ENCODE peak calls at places on chromosomes 5 and 9, in nine cellular contexts. G, L, Y, E, M, Q, X, U and N are unnamed samples.

GRCh38 chr9:38181866-38182265 is 112.8 kb upstream of the SHB start:
- DNase-seq in L (no peak), E (no peak), Y (no peak), G (no peak), X (no peak), M (no peak), U (no peak), Q (no peak), N (no peak)

GRCh38 chr9:21994526-21994995 is at the start of gene CDKN2B-AS1:
- DNase-seq in M (peak), L (no peak), U (no peak), X (no peak), G (no peak), E (no peak), Q (peak), Y (peak), N (peak)

GRCh38 chr9:119004618-119004990 is 364.6 kb downstream of the BRINP1 start:
- DNase-seq in U (peak), E (no peak), X (no peak), Y (no peak), M (peak), G (peak), L (peak), Q (no peak), N (peak)

GRCh38 chr9:14245901-14246525 is 67.9 kb downstream of the NFIB start:
- DNase-seq in X (no peak), M (no peak), L (no peak), G (no peak), E (no peak), U (no peak), Y (no peak), Q (no peak), N (no peak)

GRCh38 chr9:112000743-112001142 is 104.1 kb downstream of the UGCG start:
- DNase-seq in X (no peak), Q (no peak), G (no peak), M (no peak), U (no peak), Y (no peak), L (no peak), E (no peak), N (no peak)

GRCh38 chr5:41503321-41503720 is 7.1 kb downstream of the PLCXD3 start:
- DNase-seq in L (no peak), Q (no peak), G (no peak), M (no peak), Y (no peak), U (no peak), X (no peak), E (no peak), N (no peak)

GRCh38 chr9:5582835-5583195 is 46.1 kb upstream of the RIC1 start:
- DNase-seq in Q (no peak), Y (peak), G (no peak), X (no peak), U (no peak), M (no peak), L (no peak), E (peak), N (no peak)

GRCh38 chr9:108117775-108118174 is 628.2 kb upstream of the KLF4 start:
- DNase-seq in Y (no peak), Q (peak), G (no peak), E (no peak), U (no peak), L (no peak), M (no peak), X (no peak), N (no peak)

GRCh38 chr5:119951330-119951934 is 322.1 kb downstream of the FAM170A start:
- DNase-seq in U (peak), L (no peak), E (no peak), X (no peak), M (peak), G (no peak), Y (no peak), Q (no peak), N (no peak)

GRCh38 chr5:139593716-139594319 is 32.7 kb downstream of the UBE2D2 start:
- DNase-seq in U (no peak), E (no peak), Q (no peak), G (no peak), L (no peak), Y (no peak), X (no peak), M (no peak), N (no peak)

GRCh38 chr5:150540042-150540441 is 32.1 kb downstream of the NDST1 start:
- DNase-seq in X (no peak), U (no peak), Q (no peak), Y (peak), M (no peak), G (no peak), E (no peak), L (no peak), N (no peak)

GRCh38 chr5:172701336-172702061 is 60.4 kb downstream of the NEURL1B start:
- DNase-seq in Y (peak), Q (no peak), U (no peak), L (no peak), E (no peak), X (no peak), M (no peak), G (no peak), N (no peak)

GRCh38 chr9:134326754-134327526 is 685 bp downstream of the RXRA start:
- DNase-seq in Y (peak), M (no peak), U (no peak), L (no peak), X (no peak), E (no peak), Q (peak), G (no peak), N (no peak)

GRCh38 chr5:115838885-115839518 is 2.4 kb downstream of the ATG12 start:
- DNase-seq in L (no peak), M (no peak), X (no peak), Q (peak), G (no peak), E (no peak), Y (peak), U (no peak), N (peak)

GRCh38 chr9:7234144-7234543 is 476.4 kb downstream of the KDM4C start:
- DNase-seq in E (no peak), X (peak), Y (no peak), U (no peak), G (no peak), L (no peak), M (no peak), Q (peak), N (no peak)

GRCh38 chr5:1064383-1065142 is 47.3 kb downstream of the SLC12A7 start:
- DNase-seq in Q (peak), L (no peak), E (no peak), M (no peak), G (no peak), X (no peak), U (no peak), Y (no peak), N (no peak)

GRCh38 chr5:374631-375335 is 53.3 kb downstream of the AHRR start:
- DNase-seq in X (no peak), U (peak), M (no peak), G (peak), L (peak), Y (peak), E (no peak), Q (peak), N (peak)

GRCh38 chr9:26169684-26170083 is 491.4 kb upstream of the TUSC1 start:
- DNase-seq in Q (no peak), L (no peak), U (no peak), X (no peak), M (no peak), Y (no peak), G (no peak), E (no peak), N (no peak)

GRCh38 chr5:135038829-135039525 is 4.9 kb upstream of the PITX1 start:
- DNase-seq in M (no peak), U (no peak), X (no peak), Y (no peak), E (no peak), G (no peak), L (no peak), Q (peak), N (no peak)

GRCh38 chr5:41161271-41161670 is 52.1 kb downstream of the C6 start:
- DNase-seq in M (no peak), X (no peak), E (no peak), U (no peak), G (no peak), L (no peak), Y (no peak), Q (no peak), N (no peak)

GRCh38 chr9:110029422-110029814 is 178.5 kb downstream of the C9orf152 start:
- DNase-seq in Q (no peak), L (no peak), U (no peak), Y (no peak), E (no peak), X (no peak), M (no peak), G (no peak), N (no peak)

GRCh38 chr9:136545065-136545965 is 533 bp downstream of the NOTCH1 start:
- DNase-seq in E (no peak), Y (peak), U (no peak), G (no peak), Q (peak), X (no peak), L (no peak), M (no peak), N (no peak)

GRCh38 chr5:120479066-120479465 is 15.0 kb downstream of the PRR16 start:
- DNase-seq in E (no peak), X (no peak), L (no peak), M (no peak), G (no peak), U (no peak), Y (no peak), Q (no peak), N (no peak)

GRCh38 chr9:137049544-137050449 is 3.8 kb upstream of the NPDC1 start:
- DNase-seq in L (no peak), G (no peak), Y (no peak), M (peak), Q (peak), U (peak), E (no peak), X (no peak), N (peak)

GRCh38 chr9:70494221-70494620 is 79.8 kb upstream of the KLF9 start:
- DNase-seq in G (no peak), L (no peak), Q (no peak), M (no peak), X (no peak), U (no peak), E (no peak), Y (no peak), N (no peak)
- TF ChIP-seq CTCF in G (no peak), L (no peak), Q (no peak), M (no peak), X (no peak), U (no peak), E (no peak), Y (no peak), N (no peak)

DNA sequence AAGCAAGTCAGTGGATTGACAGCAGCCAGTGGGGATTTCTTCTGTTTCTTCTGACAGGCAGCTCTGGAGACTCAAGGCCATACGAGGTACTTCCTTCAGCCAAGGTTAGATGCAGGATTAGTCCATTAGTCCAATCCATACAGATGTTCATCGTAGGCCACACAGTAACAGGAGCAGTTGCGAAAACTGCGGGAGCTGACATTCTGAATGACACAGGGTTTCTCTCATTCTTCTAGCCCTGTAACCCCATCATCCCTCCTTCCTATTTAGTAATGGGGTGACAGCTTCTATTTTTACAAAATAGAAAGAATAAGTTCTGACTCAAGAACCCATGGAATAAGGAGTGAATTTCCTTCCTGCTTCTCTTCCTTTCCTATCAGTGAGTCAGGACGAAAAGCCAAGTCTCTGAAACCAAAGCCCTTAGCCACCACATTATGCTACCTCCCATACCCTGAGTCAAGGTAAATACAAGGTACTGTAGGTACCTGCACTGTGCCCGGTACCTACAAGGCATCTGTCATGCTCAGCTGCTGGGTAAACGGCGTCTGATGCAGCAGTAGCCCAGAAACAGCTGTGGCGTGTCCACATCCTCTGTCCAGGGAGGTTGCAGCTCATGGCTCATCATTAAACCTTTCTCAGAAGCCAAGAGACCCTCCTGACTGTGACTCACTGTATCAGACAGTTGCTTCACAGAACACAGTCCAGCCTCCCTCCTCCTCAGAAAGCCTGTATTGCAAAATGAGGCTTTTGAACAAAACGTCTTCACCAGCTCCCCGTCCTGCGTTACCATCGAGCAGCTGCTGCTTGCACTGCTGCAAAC is 84.3 kb downstream of the ESM1 start:
- DNase-seq in E (no peak), M (peak), Y (no peak), Q (no peak), G (peak), U (no peak), X (no peak), L (peak), N (peak)
- TF ChIP-seq POLR2AphosphoS5 in E (no peak), M (no peak), Y (no peak), Q (no peak), G (peak), U (no peak), X (no peak), L (peak), N (peak)

GRCh38 chr9:16540996-16541668 is 329.3 kb downstream of the BNC2 start:
- DNase-seq in G (no peak), Q (no peak), X (no peak), L (no peak), M (no peak), E (no peak), U (no peak), Y (no peak), N (no peak)
- H3K4me3 ChIP-seq in G (no peak), Q (no peak), X (no peak), L (no peak), M (no peak), E (no peak), U (no peak), Y (no peak), N (no peak)

GRCh38 chr5:176317534-176318374 is 43.8 kb downstream of the KIAA1191 start:
- DNase-seq in L (no peak), Y (no peak), M (peak), U (no peak), G (no peak), X (no peak), Q (no peak), E (no peak), N (no peak)

GRCh38 chr5:176320577-176320976 is 41.0 kb downstream of the KIAA1191 start:
- DNase-seq in E (no peak), Y (no peak), G (no peak), U (no peak), Q (no peak), X (no peak), M (no peak), L (no peak), N (no peak)

DNA sequence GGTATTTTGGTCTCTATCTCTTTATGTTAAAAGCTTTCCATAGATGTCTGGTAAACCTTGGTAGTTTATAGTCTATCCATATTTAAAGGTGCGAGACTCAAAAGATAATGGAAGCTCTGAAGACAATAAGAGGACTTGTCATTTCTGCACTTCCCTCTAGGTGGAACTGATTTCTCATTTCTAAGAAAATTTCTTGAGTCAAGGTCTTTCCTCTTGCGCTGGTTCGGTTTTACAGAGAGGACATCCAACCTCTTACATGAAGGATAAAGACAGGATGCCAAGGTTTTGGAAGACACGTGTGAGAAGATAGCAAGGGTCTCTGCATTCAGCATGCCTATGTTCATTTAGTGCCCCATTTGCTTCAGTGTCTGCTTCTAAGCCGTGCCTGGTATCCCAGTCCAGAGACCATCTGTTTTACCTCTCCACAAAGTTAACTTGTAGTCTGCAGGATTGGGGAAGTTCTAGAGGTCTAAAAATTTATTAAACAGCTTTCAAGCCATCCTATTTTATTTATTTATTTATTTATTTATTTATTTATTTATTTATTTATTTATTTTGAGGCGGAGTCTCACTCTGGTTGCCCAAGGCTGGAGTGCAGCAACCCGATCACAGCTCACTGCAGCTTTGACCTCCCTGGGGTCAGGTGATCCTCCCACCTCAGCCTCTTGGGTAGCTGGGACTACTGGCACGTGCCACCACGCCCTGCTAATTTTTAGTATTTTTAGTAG is 41.6 kb downstream of the KIAA1191 start:
- DNase-seq in U (no peak), L (no peak), Y (no peak), Q (no peak), X (no peak), M (no peak), E (no peak), G (no peak), N (no peak)
- TF ChIP-seq CTCF in U (no peak), L (no peak), Y (no peak), Q (no peak), X (peak), M (no peak), E (peak), G (no peak), N (no peak)

GRCh38 chr5:88886252-88886651 is 3.3 kb upstream of the MEF2C start:
- DNase-seq in Q (no peak), L (no peak), E (no peak), M (no peak), X (no peak), U (no peak), Y (no peak), G (no peak), N (no peak)

GRCh38 chr5:88888291-88888690 is 5.3 kb upstream of the MEF2C start:
- DNase-seq in U (no peak), M (no peak), Y (no peak), Q (no peak), G (no peak), E (no peak), L (no peak), X (no peak), N (no peak)

GRCh38 chr5:88885043-88885442 is 2.1 kb upstream of the MEF2C start:
- DNase-seq in Q (no peak), X (no peak), Y (no peak), E (no peak), G (no peak), L (no peak), U (no peak), M (no peak), N (no peak)

GRCh38 chr5:88888799-88889164 is 5.8 kb upstream of the MEF2C start:
- DNase-seq in M (no peak), Y (no peak), Q (no peak), L (no peak), U (no peak), E (no peak), G (no peak), X (no peak), N (no peak)

DNA sequence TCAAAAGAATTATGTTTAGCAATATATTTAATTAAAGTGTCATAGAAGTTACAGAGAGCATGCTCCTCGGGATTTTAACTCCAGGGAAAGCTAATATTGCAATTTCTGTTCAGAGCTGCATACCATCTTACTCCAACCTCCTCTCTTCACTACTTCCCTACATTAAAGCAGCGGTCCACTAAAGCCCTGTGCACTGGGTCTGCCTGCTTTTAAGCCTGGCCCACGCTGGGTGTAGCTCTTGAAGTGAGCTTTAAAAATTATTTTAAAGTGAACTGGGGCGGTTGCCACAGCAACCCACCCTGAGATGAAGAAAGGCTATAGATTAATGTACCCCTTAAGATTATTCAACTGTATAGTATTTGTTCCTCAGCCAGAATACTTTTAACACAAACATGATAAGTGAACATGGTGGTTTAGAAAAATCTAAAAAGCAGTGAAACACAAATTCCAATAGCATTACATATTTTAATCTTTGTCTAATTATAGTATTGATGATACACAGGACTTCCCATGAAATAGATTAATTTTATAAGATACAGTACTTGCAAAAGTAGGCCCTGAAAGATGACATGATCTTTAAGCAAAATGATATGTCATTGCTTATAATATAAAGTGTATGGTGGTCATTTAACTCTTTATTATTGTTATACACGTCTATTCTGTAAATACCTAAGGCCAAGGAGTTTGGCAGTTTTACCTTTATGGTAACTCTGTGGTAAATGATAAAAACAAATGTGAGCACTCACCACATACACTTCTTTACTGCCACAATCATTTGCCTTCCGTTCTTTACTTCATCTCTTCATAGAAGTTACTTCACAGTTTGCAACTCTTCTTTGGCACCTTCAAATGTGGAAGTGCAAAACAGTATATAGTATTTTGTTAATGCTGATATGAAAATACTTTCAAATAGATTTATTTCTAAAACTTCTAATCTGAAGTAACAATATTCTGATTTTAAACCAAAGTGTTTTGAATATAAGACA is 4.1 kb upstream of the MEF2C start:
- DNase-seq in U (no peak), M (no peak), Y (no peak), G (no peak), Q (no peak), L (no peak), X (no peak), E (no peak), N (no peak)
- TF ChIP-seq POLR2AphosphoS5 in U (no peak), M (no peak), Y (no peak), G (no peak), Q (no peak), L (no peak), X (no peak), E (no peak), N (no peak)

GRCh38 chr9:69299316-69299715 is 25.7 kb upstream of the ENTREP1 start:
- DNase-seq in Y (no peak), E (no peak), M (no peak), X (no peak), G (no peak), U (no peak), Q (no peak), L (no peak), N (no peak)
- H3K4me3 ChIP-seq in Y (no peak), E (no peak), M (no peak), X (no peak), G (no peak), U (no peak), Q (no peak), L (no peak), N (no peak)

DNA sequence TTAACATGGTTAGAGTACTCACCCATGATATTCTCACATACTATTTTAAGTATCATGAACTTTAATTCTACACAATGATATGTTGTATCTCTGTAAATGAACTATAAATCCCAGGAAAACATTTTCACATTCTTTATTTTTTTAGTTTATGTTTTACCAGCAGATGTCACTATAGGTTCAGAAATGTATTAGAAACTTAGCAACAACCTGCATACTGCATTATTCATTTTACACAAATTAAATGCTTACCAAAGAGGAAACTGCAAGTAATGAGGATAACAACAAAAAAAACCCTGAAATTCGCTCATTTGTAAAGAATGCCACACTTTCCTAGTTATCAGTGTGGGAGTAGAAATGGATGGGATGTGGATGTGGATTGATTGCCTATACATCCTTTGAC is 217.5 kb upstream of the OTULINL start:
- DNase-seq in X (no peak), M (no peak), E (no peak), G (no peak), U (no peak), L (no peak), Y (no peak), Q (peak), N (no peak)
- TF ChIP-seq CTCF in X (no peak), M (no peak), E (no peak), G (no peak), U (peak), L (no peak), Y (no peak), Q (peak), N (no peak)